ENCODE peak calls at places on chromosomes 4 and X, in seven cellular contexts. A is foreskin keratinocyte, B is NCI-H146, G is ELR, I is G401, Z is anterior cingulate cortex, L is pancreas. M is an unnamed sample.

GRCh38 chrX:65035451-65035779 is 59.2 kb upstream of the ZC4H2 start:
- DNase-seq in A (peak; percentile 13), B (no peak), G (peak; percentile 29), I (peak; percentile 57), Z (no peak), L (no peak), M (no peak)

GRCh38 chr4:3031357-3032064 is 42.8 kb downstream of the HTT-AS start:
- DNase-seq in A (no peak), B (peak; percentile 77), G (no peak), I (no peak), Z (no peak), L (peak; percentile 76), M (peak; percentile 65)

GRCh38 chr4:6658635-6659075 is 18.2 kb downstream of the MRFAP1 start:
- DNase-seq in A (peak; percentile 20), B (no peak), G (peak; percentile 28), I (peak; percentile 43), Z (no peak), L (no peak), M (no peak)

GRCh38 chr4:126023946-126024345 is 709.2 kb downstream of the FAT4 start:
- DNase-seq in A (no peak), B (no peak), G (no peak), I (no peak), Z (no peak), L (no peak), M (no peak)

GRCh38 chr4:86963697-86964096 is 28.9 kb downstream of the AFF1 start:
- DNase-seq in A (peak; percentile 75), B (no peak), G (peak; percentile 69), I (no peak), Z (no peak), L (no peak), M (no peak)

GRCh38 chrX:104863466-104863865 is 297.5 kb downstream of the IL1RAPL2 start:
- DNase-seq in A (no peak), B (no peak), G (no peak), I (no peak), Z (no peak), L (no peak), M (no peak)

GRCh38 chrX:139758809-139759208 is 50.8 kb upstream of the MCF2 start:
- DNase-seq in A (peak; percentile 1), B (no peak), G (no peak), I (no peak), Z (no peak), L (peak; percentile 5), M (no peak)

GRCh38 chr4:59818656-59819055 is 1381.5 kb upstream of the ADGRL3 start:
- DNase-seq in A (no peak), B (no peak), G (peak; percentile 48), I (no peak), Z (no peak), L (no peak), M (no peak)

GRCh38 chr4:151801547-151802516 is 41.0 kb upstream of the GATB start:
- DNase-seq in A (no peak), B (peak; percentile 3), G (peak; percentile 87), I (no peak), Z (no peak), L (peak; percentile 10), M (no peak)

GRCh38 chr4:66178901-66179300 is 508.6 kb upstream of the EPHA5 start:
- DNase-seq in A (peak; percentile 64), B (no peak), G (peak; percentile 58), I (no peak), Z (no peak), L (no peak), M (no peak)

GRCh38 chr4:56799291-56799823 is 22.1 kb downstream of the SPINK2 start:
- DNase-seq in A (no peak), B (no peak), G (no peak), I (no peak), Z (no peak), L (no peak), M (no peak)

GRCh38 chrX:136055651-136056221 is 70.5 kb downstream of the SLC9A6 start:
- DNase-seq in A (no peak), B (no peak), G (peak; percentile 34), I (no peak), Z (no peak), L (no peak), M (no peak)

GRCh38 chr4:165505991-165506779 is 127.4 kb downstream of the CPE start:
- DNase-seq in A (peak; percentile 76), B (no peak), G (peak; percentile 33), I (no peak), Z (no peak), L (no peak), M (no peak)

GRCh38 chrX:108246304-108246954 is 154.9 kb downstream of the ATG4A start:
- DNase-seq in A (no peak), B (no peak), G (no peak), I (no peak), Z (no peak), L (no peak), M (no peak)

GRCh38 chr4:8247047-8247930 is 22.3 kb upstream of the HTRA3 start:
- DNase-seq in A (no peak), B (no peak), G (no peak), I (no peak), Z (no peak), L (no peak), M (no peak)

GRCh38 chr4:73922766-73923630 is 53.8 kb downstream of the CXCL1 start:
- DNase-seq in A (peak; percentile 39), B (peak; percentile 14), G (peak; percentile 74), I (no peak), Z (no peak), L (no peak), M (no peak)

GRCh38 chr4:7043521-7044414 is 596 bp downstream of the TADA2B start:
- DNase-seq in A (no peak), B (peak; percentile 67), G (peak; percentile 47), I (peak; percentile 38), Z (no peak), L (peak; percentile 61), M (no peak)

GRCh38 chr4:5029447-5029846 is 10.2 kb upstream of the CYTL1 start:
- DNase-seq in A (no peak), B (no peak), G (no peak), I (no peak), Z (no peak), L (no peak), M (no peak)

GRCh38 chr4:11814758-11815157 is 386.1 kb upstream of the HS3ST1 start:
- DNase-seq in A (no peak), B (no peak), G (no peak), I (no peak), Z (no peak), L (no peak), M (no peak)

GRCh38 chr4:47482326-47482725 is 2.7 kb upstream of the ATP10D start:
- DNase-seq in A (peak; percentile 74), B (no peak), G (peak; percentile 89), I (no peak), Z (no peak), L (no peak), M (no peak)

GRCh38 chr4:128573781-128574508 is 235.6 kb upstream of the JADE1 start:
- DNase-seq in A (peak; percentile 69), B (no peak), G (peak; percentile 87), I (no peak), Z (no peak), L (no peak), M (no peak)

GRCh38 chr4:120850048-120850599 is 72.4 kb downstream of the PRDM5 start:
- DNase-seq in A (no peak), B (no peak), G (peak; percentile 52), I (no peak), Z (no peak), L (no peak), M (no peak)

GRCh38 chrX:8607326-8607725 is 124.6 kb downstream of the ANOS1 start:
- DNase-seq in A (peak; percentile 25), B (no peak), G (peak; percentile 51), I (no peak), Z (no peak), L (no peak), M (no peak)

GRCh38 chrX:23826653-23827052 is 43.7 kb downstream of the SAT1 start:
- DNase-seq in A (no peak), B (no peak), G (no peak), I (no peak), Z (no peak), L (no peak), M (no peak)

GRCh38 chrX:3244955-3245354 is 101.5 kb downstream of the MXRA5 start:
- DNase-seq in A (no peak), B (no peak), G (peak; percentile 10), I (no peak), Z (no peak), L (no peak), M (no peak)

GRCh38 chr4:48102303-48102702 is 31.7 kb downstream of the TXK start:
- DNase-seq in A (no peak), B (no peak), G (peak; percentile 2), I (no peak), Z (no peak), L (no peak), M (no peak)

GRCh38 chrX:10986616-10987015 is 124.5 kb upstream of the HCCS start:
- DNase-seq in A (no peak), B (no peak), G (no peak), I (no peak), Z (no peak), L (no peak), M (no peak)

GRCh38 chr4:78722880-78723279 is 53.3 kb upstream of the BMP2K start:
- DNase-seq in A (no peak), B (no peak), G (no peak), I (no peak), Z (no peak), L (no peak), M (no peak)

GRCh38 chr4:78428996-78429395 is 122.6 kb upstream of the ANXA3 start:
- DNase-seq in A (no peak), B (no peak), G (no peak), I (no peak), Z (no peak), L (no peak), M (no peak)

GRCh38 chr4:95061220-95061619 is 303.5 kb downstream of the BMPR1B start:
- DNase-seq in A (no peak), B (no peak), G (no peak), I (no peak), Z (no peak), L (no peak), M (no peak)

GRCh38 chr4:71994559-71994958 is 37.2 kb upstream of the NPFFR2 start:
- DNase-seq in A (no peak), B (no peak), G (no peak), I (no peak), Z (no peak), L (no peak), M (no peak)

GRCh38 chr4:109877400-109877799 is 29.5 kb downstream of the LRIT3 start:
- DNase-seq in A (peak; percentile 54), B (no peak), G (no peak), I (no peak), Z (no peak), L (peak; percentile 59), M (no peak)

GRCh38 chr4:122234686-122235085 is 82.6 kb downstream of the BLTP1 start:
- DNase-seq in A (no peak), B (no peak), G (no peak), I (no peak), Z (no peak), L (no peak), M (no peak)

GRCh38 chr4:101280866-101281600 is 66.3 kb downstream of the PPP3CA start:
- DNase-seq in A (no peak), B (no peak), G (no peak), I (no peak), Z (no peak), L (no peak), M (no peak)